ENCODE peak calls at places on chromosomes 11 and 22, in four cellular contexts. N is DMS153; I is kidney epithelial cell; X is activated CD8-positive, alpha-beta memory T cell treated with anti-CD3 and anti-CD28 coated beads for 1 hour. D is an unnamed sample.

GRCh38 chr11:1283906-1284305 is 25.5 kb downstream of the TOLLIP start:
- DNase-seq in N (no peak), I (no peak), X (no peak), D (no peak)

GRCh38 chr22:17400305-17400704 is 31.0 kb downstream of the CECR2 start:
- DNase-seq in N (no peak), I (no peak), X (no peak), D (no peak)

GRCh38 chr11:45652781-45653180 is 12.6 kb downstream of the CHST1 start:
- DNase-seq in N (no peak), I (no peak), X (no peak), D (peak)

GRCh38 chr11:116981216-116981887 is 116.9 kb downstream of the SIK3 start:
- DNase-seq in N (no peak), I (no peak), X (no peak), D (no peak)

GRCh38 chr11:46977940-46978595 is 41.5 kb downstream of the CSTPP1 start:
- DNase-seq in N (peak), I (no peak), X (no peak), D (no peak)

GRCh38 chr11:72250661-72251465 is 6.9 kb upstream of the PHOX2A start:
- DNase-seq in N (no peak), I (no peak), X (no peak), D (no peak)

GRCh38 chr11:85823816-85824215 is 12.9 kb upstream of the SYTL2 start:
- DNase-seq in N (no peak), I (no peak), X (no peak), D (no peak)

GRCh38 chr11:110867951-110868350 is 155.7 kb upstream of the ARHGAP20 start:
- DNase-seq in N (no peak), I (no peak), X (no peak), D (no peak)

GRCh38 chr11:12274056-12274455 is 103.3 kb upstream of the PARVA start:
- DNase-seq in N (no peak), I (no peak), X (no peak), D (no peak)

GRCh38 chr22:42696331-42696967 is 24.2 kb downstream of the A4GALT start:
- DNase-seq in N (no peak), I (no peak), X (no peak), D (no peak)

GRCh38 chr22:35838849-35839646 is 121.4 kb downstream of the APOL5 start:
- DNase-seq in N (peak), I (no peak), X (no peak), D (no peak)

GRCh38 chr11:64885367-64886286 is 7.2 kb upstream of the EHD1 start:
- DNase-seq in N (peak), I (no peak), X (no peak), D (no peak)